ENCODE peak calls at places on chromosomes 3 and 15, in six cellular contexts. P, N, E, B, S and H are unnamed samples.

GRCh38 chr3:114626751-114627150 is 332.9 kb downstream of the TIGIT start:
- DNase-seq in E (peak), P (no peak), N (no peak), S (no peak), B (no peak), H (no peak)

GRCh38 chr15:48190932-48191573 is 412 bp upstream of the CTXN2 start:
- DNase-seq in P (peak), S (peak), N (peak), E (peak), B (peak), H (no peak)

GRCh38 chr3:172272699-172273098 is 175.6 kb downstream of the GHSR start:
- DNase-seq in S (no peak), N (no peak), P (no peak), E (peak), B (no peak), H (no peak)

GRCh38 chr3:21447471-21448205 is 303.4 kb downstream of the ZNF385D start:
- DNase-seq in N (no peak), B (no peak), E (peak), P (no peak), S (no peak), H (no peak)

GRCh38 chr15:90020041-90020735 is 19.1 kb downstream of the ZNF710 start:
- DNase-seq in E (no peak), B (no peak), N (no peak), S (no peak), P (peak), H (peak)

GRCh38 chr3:52393131-52393807 is 51.6 kb downstream of the SEMA3G start:
- DNase-seq in E (no peak), P (no peak), N (no peak), B (no peak), S (no peak), H (no peak)

GRCh38 chr3:72953325-72953956 is 43.2 kb upstream of the PPP4R2 start:
- DNase-seq in P (no peak), N (no peak), S (no peak), E (peak), B (no peak), H (no peak)

GRCh38 chr15:32818758-32819405 is 101.1 kb downstream of the GREM1 start:
- DNase-seq in N (no peak), E (peak), B (no peak), P (peak), S (no peak), H (no peak)

GRCh38 chr3:173711619-173712018 is 314.1 kb downstream of the NLGN1 start:
- DNase-seq in E (no peak), N (no peak), P (no peak), S (no peak), B (no peak), H (no peak)

GRCh38 chr3:194556086-194557056 is 69.6 kb upstream of the ATP13A3 start:
- DNase-seq in S (no peak), E (peak), N (no peak), B (no peak), P (no peak), H (no peak)

GRCh38 chr3:128498901-128499530 is 6.0 kb upstream of the GATA2 start:
- DNase-seq in N (no peak), S (no peak), B (no peak), P (no peak), E (no peak), H (no peak)

GRCh38 chr3:128496602-128497304 is 3.8 kb upstream of the GATA2 start:
- DNase-seq in S (no peak), P (peak), E (peak), N (no peak), B (no peak), H (no peak)

GRCh38 chr3:128499724-128500275 is 6.8 kb upstream of the GATA2 start:
- DNase-seq in P (no peak), E (peak), B (no peak), S (no peak), N (no peak), H (peak)

GRCh38 chr3:128497305-128498126 is 4.5 kb upstream of the GATA2 start:
- DNase-seq in P (peak), E (peak), S (peak), B (no peak), N (no peak), H (peak)

GRCh38 chr3:128498127-128498626 is 5.2 kb upstream of the GATA2 start:
- DNase-seq in B (no peak), P (no peak), S (no peak), N (no peak), E (no peak), H (no peak)
- H3K4me3 ChIP-seq in B (no peak), P (no peak), S (peak), N (no peak), E (peak), H (peak)

DNA sequence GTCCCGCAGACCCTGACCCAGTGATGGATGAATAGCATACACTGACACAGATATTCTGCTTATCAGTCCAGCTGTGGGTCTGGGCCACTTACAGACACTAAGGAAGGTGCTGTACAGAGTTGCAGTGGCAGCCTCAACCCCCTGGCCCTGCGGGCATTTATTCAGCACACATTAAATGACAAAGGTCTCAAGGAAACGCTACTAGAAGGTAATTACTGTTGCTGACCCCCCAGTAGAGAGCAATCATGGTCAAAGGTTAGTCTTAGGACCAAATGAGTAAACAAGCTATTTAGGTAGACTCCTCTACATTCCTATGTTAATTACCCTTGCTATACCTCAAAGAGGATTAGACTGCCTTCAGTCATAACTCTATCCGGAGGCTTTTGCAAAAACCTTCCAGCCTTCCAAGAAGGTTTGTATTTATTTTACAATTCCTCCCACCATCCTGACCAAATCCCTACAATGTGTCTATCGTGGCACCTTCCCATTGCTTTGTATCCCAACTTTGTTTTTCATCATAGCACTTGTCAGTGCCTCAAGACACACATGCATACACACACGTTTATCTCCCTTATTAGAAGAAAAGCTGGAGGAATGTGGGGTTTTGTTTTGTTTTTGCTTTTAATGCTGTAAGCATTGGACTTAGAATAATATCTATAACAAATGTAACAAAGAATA is 227.9 kb downstream of the PYDC2 start:
- DNase-seq in E (no peak), N (peak), B (no peak), P (no peak), S (no peak), H (no peak)
- H3K4me3 ChIP-seq in E (no peak), N (no peak), B (no peak), P (no peak), S (no peak), H (no peak)

GRCh38 chr3:70999730-71000129 is 583.8 kb downstream of the FOXP1 start:
- DNase-seq in B (peak), P (no peak), E (peak), S (no peak), N (no peak), H (no peak)
- H3K4me3 ChIP-seq in B (no peak), P (no peak), E (no peak), S (no peak), N (no peak), H (no peak)

DNA sequence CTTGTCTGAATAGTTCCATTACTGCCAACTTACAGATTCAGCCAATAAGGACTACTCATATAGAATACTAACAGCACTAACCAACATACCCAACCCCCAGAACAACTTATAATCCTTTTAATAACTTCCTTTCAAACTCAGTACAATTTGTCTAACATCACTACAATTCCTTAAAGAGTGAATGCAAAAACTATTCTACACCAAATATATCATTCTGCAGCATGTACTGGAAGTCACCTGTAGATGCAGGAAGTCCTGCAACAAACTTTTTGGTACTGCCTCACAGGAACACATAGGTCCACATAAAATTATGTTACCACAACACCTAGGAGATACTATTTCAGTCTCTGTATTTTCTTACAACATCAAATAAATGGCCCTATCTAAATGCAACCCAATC is 2.1 kb downstream of the CCNL1 start:
- DNase-seq in P (no peak), N (no peak), E (no peak), B (no peak), S (no peak), H (no peak)
- H3K4me3 ChIP-seq in P (no peak), N (peak), E (peak), B (peak), S (peak), H (peak)

DNA sequence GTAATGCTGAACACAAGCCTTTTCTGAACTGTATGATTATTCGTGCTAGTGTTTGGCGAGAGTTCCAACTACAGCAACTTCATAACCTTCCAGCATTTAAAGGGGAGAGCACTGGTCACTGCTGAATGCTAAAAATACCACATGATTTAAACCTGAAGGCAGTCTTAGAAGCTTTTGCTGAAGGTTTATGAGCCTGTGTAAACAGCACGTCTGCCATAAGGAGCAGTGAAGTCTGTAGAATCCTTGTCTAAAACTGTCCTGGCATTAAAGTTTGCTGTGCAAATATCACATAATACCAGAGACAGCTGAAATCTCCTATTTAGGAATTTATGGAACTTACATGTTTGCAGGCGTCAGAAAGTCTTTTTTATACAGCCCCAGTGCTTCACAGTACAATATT is 5.9 kb downstream of the SATB1 start:
- DNase-seq in E (no peak), N (no peak), S (no peak), P (no peak), B (no peak), H (no peak)
- H3K4me3 ChIP-seq in E (no peak), N (no peak), S (peak), P (no peak), B (no peak), H (no peak)

GRCh38 chr15:99441871-99442267 is 123.9 kb upstream of the MEF2A start:
- DNase-seq in E (no peak), N (no peak), B (no peak), S (no peak), P (no peak), H (peak)

GRCh38 chr15:99443768-99444446 is 121.9 kb upstream of the MEF2A start:
- DNase-seq in E (no peak), S (no peak), B (no peak), N (no peak), P (no peak), H (peak)

GRCh38 chr15:99441427-99441766 is 124.4 kb upstream of the MEF2A start:
- DNase-seq in E (no peak), S (no peak), P (peak), N (no peak), B (no peak), H (no peak)

GRCh38 chr15:99443056-99443756 is 122.6 kb upstream of the MEF2A start:
- DNase-seq in E (no peak), N (no peak), B (no peak), P (peak), S (no peak), H (peak)

DNA sequence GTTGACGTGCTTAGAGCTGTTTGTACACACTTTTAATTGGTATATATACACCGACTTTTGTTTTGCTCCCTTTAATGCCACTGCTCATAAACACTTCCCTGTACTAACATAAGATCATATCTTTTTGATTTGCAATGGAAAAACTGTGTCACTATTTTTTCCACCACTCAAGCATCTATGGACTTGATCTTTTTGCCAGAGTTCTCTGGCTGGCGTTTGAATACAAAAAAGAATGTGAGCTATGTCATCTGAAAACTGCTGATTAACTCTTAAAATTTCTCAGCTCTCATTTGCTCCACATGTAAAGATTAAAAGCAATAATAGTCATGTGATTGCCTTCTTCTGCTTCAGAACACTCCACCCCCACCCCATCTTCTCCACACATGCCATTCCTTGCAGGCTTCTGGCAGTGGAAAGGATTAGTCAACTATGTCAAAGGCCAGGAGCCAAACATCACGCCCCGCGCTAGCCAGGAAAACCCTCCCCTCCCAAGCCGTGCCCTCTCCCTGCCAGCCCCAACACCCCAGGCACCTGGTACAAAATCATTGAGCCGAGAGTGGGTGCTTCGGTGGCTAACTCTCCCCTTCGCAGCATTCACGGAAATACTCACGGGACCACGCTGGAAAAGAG is 123.4 kb upstream of the MEF2A start:
- DNase-seq in B (peak), E (peak), N (no peak), S (peak), P (peak), H (peak)
- H3K4me3 ChIP-seq in B (no peak), E (no peak), N (no peak), S (no peak), P (no peak), H (peak)

GRCh38 chr3:141380987-141381386 is 12.7 kb downstream of the ZBTB38 start:
- DNase-seq in E (no peak), P (no peak), S (no peak), N (no peak), B (no peak), H (no peak)

GRCh38 chr3:141380279-141380678 is 12.0 kb downstream of the ZBTB38 start:
- DNase-seq in N (no peak), P (no peak), E (no peak), B (no peak), S (no peak), H (no peak)

GRCh38 chr3:141377377-141377776 is 9.1 kb downstream of the ZBTB38 start:
- DNase-seq in E (no peak), N (no peak), S (no peak), B (no peak), P (no peak), H (no peak)

GRCh38 chr3:141378556-141378955 is 10.3 kb downstream of the ZBTB38 start:
- DNase-seq in P (no peak), N (no peak), B (no peak), S (no peak), E (no peak), H (no peak)

DNA sequence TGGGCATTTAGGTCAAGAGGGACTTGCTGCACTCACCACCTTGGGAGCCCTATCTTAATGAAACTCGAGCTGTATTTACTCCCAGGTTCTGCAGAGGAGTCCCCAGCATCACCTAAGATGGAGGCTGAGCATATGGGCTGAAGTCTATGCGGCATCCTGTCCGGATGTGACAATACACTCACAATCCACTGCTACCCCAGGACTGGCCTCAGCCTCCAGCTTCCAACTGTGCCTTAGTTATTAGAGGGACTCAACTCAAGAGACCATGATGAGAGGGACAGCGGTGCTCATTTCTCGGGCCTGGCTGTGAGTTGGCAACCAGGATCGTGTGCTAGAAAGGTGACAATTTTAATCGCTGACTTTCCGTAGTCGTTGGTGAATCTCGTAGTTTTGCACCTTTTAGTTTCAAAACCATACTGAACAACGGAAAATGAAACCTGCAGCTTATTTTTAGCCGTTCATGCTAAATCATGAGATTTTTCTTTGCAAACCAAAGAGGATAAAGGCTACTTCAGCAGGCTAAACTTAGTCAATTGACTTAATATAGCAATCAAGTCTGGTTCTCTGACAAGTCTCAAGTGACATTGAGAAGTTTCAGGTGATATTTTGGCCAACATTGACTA is 11.1 kb downstream of the ZBTB38 start:
- DNase-seq in E (no peak), B (no peak), P (no peak), N (no peak), S (no peak), H (no peak)
- H3K4me3 ChIP-seq in E (no peak), B (no peak), P (no peak), N (no peak), S (no peak), H (no peak)

DNA sequence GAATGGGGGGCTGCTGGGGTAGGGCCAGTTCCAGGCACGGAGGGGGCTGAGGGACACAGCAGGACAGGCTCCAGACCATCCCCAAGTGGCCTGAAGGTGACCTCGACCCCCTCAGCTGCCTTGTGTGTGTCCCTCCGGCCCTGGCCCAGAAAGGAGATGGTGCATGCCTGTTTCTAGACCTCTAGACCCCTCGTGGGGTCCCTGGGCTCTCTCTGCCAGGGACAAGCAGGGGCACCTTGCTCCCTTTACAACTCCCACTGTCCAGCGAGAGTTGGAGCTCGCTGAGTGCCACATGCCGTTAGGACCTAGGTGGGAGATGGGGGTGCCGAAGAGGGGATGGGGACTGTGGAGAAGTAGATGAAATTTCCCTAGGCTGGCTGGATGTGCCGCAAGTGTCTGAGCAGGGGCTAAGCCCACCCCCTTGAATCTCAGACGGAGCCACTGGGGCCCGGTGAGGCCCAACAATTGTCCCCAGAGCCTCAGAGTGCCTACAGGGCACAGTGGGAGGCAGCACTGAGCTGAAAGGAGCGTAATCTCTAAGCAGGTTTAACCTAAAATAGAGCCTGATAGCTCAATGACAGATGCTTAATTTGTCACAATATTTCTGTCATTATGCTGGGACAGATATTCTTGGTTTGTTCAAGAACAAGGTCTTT is 23.7 kb upstream of the KLF13 start:
- DNase-seq in S (no peak), E (no peak), B (no peak), N (no peak), P (peak), H (no peak)
- H3K4me3 ChIP-seq in S (no peak), E (no peak), B (no peak), N (no peak), P (no peak), H (no peak)

GRCh38 chr15:74788042-74788715 is 6.3 kb downstream of the CSK start:
- DNase-seq in S (no peak), E (no peak), P (no peak), B (no peak), N (no peak), H (no peak)

GRCh38 chr15:74788716-74789151 is 6.9 kb downstream of the CSK start:
- DNase-seq in S (no peak), B (no peak), P (peak), E (no peak), N (no peak), H (no peak)

GRCh38 chr15:74789741-74790079 is 7.8 kb downstream of the CSK start:
- DNase-seq in S (no peak), N (no peak), E (no peak), P (no peak), B (no peak), H (no peak)

GRCh38 chr15:74790080-74790916 is 8.4 kb downstream of the CSK start:
- DNase-seq in B (peak), N (no peak), P (no peak), S (peak), E (peak), H (no peak)

DNA sequence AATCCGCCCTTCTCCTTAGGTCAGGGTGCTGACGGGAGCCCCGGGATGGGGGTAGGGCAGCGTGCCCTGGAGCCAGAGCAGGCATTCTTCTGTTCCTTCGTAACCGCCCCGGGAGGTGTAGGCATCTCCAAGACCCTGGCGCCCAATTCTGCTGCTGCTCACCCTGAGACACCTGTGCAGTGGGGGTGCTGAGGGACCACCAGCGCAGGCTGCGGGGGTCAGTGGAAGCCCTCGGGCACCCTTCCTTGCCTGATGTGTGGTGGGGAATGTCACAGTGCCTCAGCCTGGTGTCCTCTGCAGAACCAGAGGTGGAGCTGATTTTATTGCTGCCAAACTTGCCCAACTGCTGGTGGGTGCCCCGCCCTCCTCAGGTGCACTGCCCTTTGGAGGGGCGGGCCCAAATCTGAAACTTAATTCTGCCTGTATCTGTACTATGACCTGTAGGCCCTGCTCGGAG is 7.3 kb downstream of the CSK start:
- DNase-seq in P (no peak), N (no peak), S (no peak), E (no peak), B (no peak), H (no peak)
- H3K4me3 ChIP-seq in P (no peak), N (no peak), S (no peak), E (no peak), B (no peak), H (peak)